ENCODE peak calls at places on chromosome 19, in ten cellular contexts. W is stimulated activated CD4-positive, alpha-beta T cell treated with anti-CD3 and anti-CD28 coated beads, Interleukin-2, amount 100 ng/mL, for 4 hours; Z is fibroblast of mammary gland; V is HT1080; Y is omental fat pad; N is ascending aorta; I is activated T-helper 1 cell treated with anti-CD3 and anti-CD28 coated beads, Interleukin-12 subunit alpha, Interleukin-12 subunit beta, Interleukin-2, Interleukin-4 antibody, amounts not matched to agents 30 ng/mL and 10 ng/mL and 1 ng/mL, durations not matched to agents 14 hours and 24 hours and 36 hours; L is LHCN-M2; E is activated CD4-positive, alpha-beta T cell treated with anti-CD3 and anti-CD28 coated beads for 24 hours; O is T-cell. J is an unnamed sample.

GRCh38 chr19:52198678-52199077 is 8.8 kb downstream of the PPP2R1A start:
- DNase-seq in V (no peak), N (no peak), L (no peak), O (no peak), Y (no peak), I (no peak), W (no peak), E (no peak), Z (no peak), J (no peak)

GRCh38 chr19:12778020-12778904 is 2.9 kb upstream of the HOOK2 start:
- DNase-seq in E (no peak), O (peak), N (peak), Y (no peak), I (peak), V (peak), Z (peak), W (no peak), L (peak), J (peak)

GRCh38 chr19:32471095-32471494 is 65.5 kb downstream of the DPY19L3 start:
- DNase-seq in I (no peak), L (no peak), Z (no peak), O (no peak), W (no peak), E (no peak), Y (no peak), V (no peak), N (no peak), J (no peak)

GRCh38 chr19:20968092-20968491 is 45.0 kb downstream of the ZNF85 start:
- DNase-seq in I (no peak), L (no peak), V (no peak), E (no peak), O (no peak), Z (no peak), Y (no peak), N (no peak), W (no peak), J (no peak)

GRCh38 chr19:46887240-46887782 is 26.5 kb downstream of the ARHGAP35 start:
- DNase-seq in V (no peak), Y (no peak), W (no peak), I (no peak), Z (no peak), L (no peak), E (no peak), O (no peak), N (no peak), J (no peak)

GRCh38 chr19:55451522-55452380 is 8.7 kb upstream of the SHISA7 start:
- DNase-seq in Y (no peak), W (no peak), Z (no peak), L (no peak), E (no peak), O (no peak), I (no peak), N (no peak), V (no peak), J (no peak)

GRCh38 chr19:51971624-51972023 is 15.0 kb downstream of the ZNF350 start:
- DNase-seq in Z (peak), O (no peak), I (no peak), L (peak), E (no peak), Y (no peak), V (no peak), N (no peak), W (no peak), J (no peak)

GRCh38 chr19:30286378-30286777 is 85.8 kb upstream of the ZNF536 start:
- DNase-seq in W (no peak), Y (no peak), Z (no peak), O (no peak), V (no peak), N (no peak), L (no peak), E (no peak), I (no peak), J (no peak)

GRCh38 chr19:10356431-10356830 is 17.0 kb upstream of the ICAM3 start:
- DNase-seq in W (no peak), Z (no peak), L (no peak), N (no peak), I (no peak), E (no peak), V (no peak), O (no peak), Y (no peak), J (no peak)

GRCh38 chr19:57587529-57587928 is 3.6 kb downstream of the ZIK1 start:
- DNase-seq in V (peak), W (no peak), O (no peak), E (no peak), I (no peak), Z (peak), Y (no peak), N (no peak), L (peak), J (no peak)

GRCh38 chr19:48561412-48561811 is 9.4 kb downstream of the SULT2B1 start:
- DNase-seq in Z (no peak), L (no peak), W (no peak), V (no peak), E (no peak), Y (no peak), I (no peak), O (no peak), N (no peak), J (no peak)

GRCh38 chr19:34276614-34277013 is 22.3 kb downstream of the GARRE1 start:
- DNase-seq in W (no peak), V (no peak), I (no peak), Z (no peak), O (no peak), N (no peak), E (no peak), Y (no peak), L (no peak), J (no peak)

GRCh38 chr19:32421589-32422361 is 16.2 kb downstream of the DPY19L3 start:
- DNase-seq in L (no peak), V (no peak), E (no peak), O (no peak), I (no peak), W (no peak), Y (no peak), N (no peak), Z (no peak), J (no peak)

GRCh38 chr19:756821-757688 is 6.1 kb downstream of the MISP start:
- DNase-seq in Z (no peak), W (no peak), V (no peak), O (no peak), L (no peak), E (no peak), Y (no peak), I (no peak), N (no peak), J (no peak)

GRCh38 chr19:8698433-8699063 is at the start of gene ACTL9:
- DNase-seq in Z (no peak), I (no peak), E (no peak), L (no peak), N (no peak), O (no peak), W (no peak), V (no peak), Y (no peak), J (no peak)

GRCh38 chr19:6228523-6229215 is 51.1 kb downstream of the MLLT1 start:
- DNase-seq in I (no peak), Z (no peak), O (no peak), W (no peak), E (no peak), L (no peak), N (no peak), Y (no peak), V (no peak), J (no peak)

GRCh38 chr19:11693505-11694499 is 44.9 kb downstream of the ZNF823 start:
- DNase-seq in O (no peak), L (peak), N (no peak), W (no peak), Z (peak), E (no peak), V (peak), Y (no peak), I (no peak), J (no peak)

GRCh38 chr19:46861691-46862503 is 1.1 kb downstream of the ARHGAP35 start:
- DNase-seq in O (no peak), Z (peak), L (no peak), E (no peak), N (peak), V (no peak), W (no peak), I (no peak), Y (no peak), J (no peak)

GRCh38 chr19:7603919-7604318 is 8.3 kb downstream of the CAMSAP3 start:
- DNase-seq in W (no peak), V (no peak), Z (no peak), E (no peak), O (no peak), L (no peak), Y (no peak), N (no peak), I (no peak), J (no peak)

GRCh38 chr19:49200238-49200862 is 42.8 kb downstream of the TRPM4 start:
- DNase-seq in V (no peak), Y (no peak), Z (peak), E (no peak), O (no peak), W (no peak), I (no peak), L (peak), N (no peak), J (no peak)

GRCh38 chr19:48868196-48868886 is at the start of gene PLEKHA4:
- DNase-seq in V (no peak), E (no peak), I (no peak), Z (peak), O (no peak), W (no peak), L (peak), Y (no peak), N (peak), J (no peak)

GRCh38 chr19:1481893-1482360 is 2.9 kb upstream of the C19orf25 start:
- DNase-seq in I (no peak), O (no peak), Z (no peak), W (no peak), N (no peak), Y (no peak), V (no peak), E (no peak), L (no peak), J (peak)

GRCh38 chr19:3132971-3133792 is 2.7 kb upstream of the GNA15 start:
- DNase-seq in Y (no peak), O (no peak), E (peak), N (peak), L (peak), I (peak), Z (no peak), V (no peak), W (peak), J (peak)

GRCh38 chr19:5696196-5697021 is 6.3 kb downstream of the RPL36 start:
- DNase-seq in O (no peak), V (no peak), L (no peak), N (no peak), Z (no peak), W (no peak), Y (no peak), I (no peak), E (no peak), J (no peak)

GRCh38 chr19:48543121-48543710 is 8.8 kb upstream of the SULT2B1 start:
- DNase-seq in N (no peak), V (peak), W (no peak), I (no peak), Z (peak), O (no peak), L (peak), E (no peak), Y (no peak), J (no peak)

GRCh38 chr19:49363265-49364082 is at the start of gene DKKL1:
- DNase-seq in Z (peak), I (peak), W (peak), E (peak), Y (peak), V (peak), O (peak), L (peak), N (peak), J (peak)

GRCh38 chr19:53881482-53882390 is at the start of gene PRKCG:
- DNase-seq in Y (no peak), N (no peak), I (peak), Z (no peak), E (no peak), L (peak), O (peak), V (peak), W (no peak), J (peak)

GRCh38 chr19:5484398-5485285 is 29.4 kb downstream of the ZNRF4 start:
- DNase-seq in V (no peak), W (no peak), I (no peak), O (no peak), Z (no peak), N (no peak), Y (no peak), E (no peak), L (no peak), J (no peak)

GRCh38 chr19:53894736-53895135 is 12.7 kb downstream of the PRKCG start:
- DNase-seq in O (no peak), I (no peak), L (no peak), Z (no peak), N (no peak), Y (no peak), V (no peak), E (no peak), W (no peak), J (no peak)

GRCh38 chr19:18802354-18802753 is 11.2 kb upstream of the COMP start:
- DNase-seq in W (no peak), Y (no peak), E (no peak), O (no peak), V (no peak), Z (no peak), L (no peak), I (no peak), N (no peak), J (no peak)

GRCh38 chr19:18304496-18305312 is 18.2 kb downstream of the LSM4 start:
- DNase-seq in E (peak), Y (no peak), O (no peak), I (peak), W (peak), Z (peak), N (peak), L (peak), V (peak), J (peak)

GRCh38 chr19:17404015-17404414 is 1.4 kb downstream of the BST2 start:
- DNase-seq in L (no peak), Y (no peak), W (no peak), Z (no peak), E (no peak), I (no peak), V (no peak), N (no peak), O (no peak), J (no peak)

GRCh38 chr19:30446844-30447243 is 74.7 kb downstream of the ZNF536 start:
- DNase-seq in E (no peak), L (no peak), V (no peak), Y (no peak), I (no peak), Z (no peak), O (no peak), N (no peak), W (no peak), J (no peak)

GRCh38 chr19:55636723-55637122 is 4.1 kb upstream of the ZNF580 start:
- DNase-seq in N (no peak), V (no peak), L (no peak), Z (no peak), W (no peak), I (no peak), Y (no peak), O (no peak), E (no peak), J (no peak)

GRCh38 chr19:9313756-9314155 is 4.1 kb upstream of the ZNF699 start:
- DNase-seq in W (no peak), I (no peak), L (no peak), N (no peak), V (no peak), E (no peak), O (no peak), Y (no peak), Z (no peak), J (no peak)

GRCh38 chr19:13835791-13836723 is 40.8 kb downstream of the ZSWIM4 start:
- DNase-seq in V (no peak), I (no peak), Z (no peak), Y (no peak), E (no peak), W (no peak), N (peak), L (no peak), O (no peak), J (no peak)

GRCh38 chr19:13083008-13083404 is 19.7 kb downstream of the LYL1 start:
- DNase-seq in I (no peak), V (no peak), O (no peak), Y (no peak), Z (no peak), L (no peak), N (no peak), W (no peak), E (no peak), J (no peak)